ENCODE peak calls at places on chromosomes 5 and 9, in nine cellular contexts. I is neuronal stem cell; P is ascending aorta; O is CD4-positive, CD25-positive, alpha-beta regulatory T cell; Q is naive thymus-derived CD4-positive, alpha-beta T cell; U is right atrium auricular region; V is psoas muscle; R is Peyer's patch; K is adrenal gland. A is an unnamed sample. For H3K27me3, the result is how much of the 10 kb centered on the place peaks cover.

GRCh38 chr5:135955525-135955924 is 742 bp upstream of the LECT2 start:
- DNase-seq in K (no peak), V (no peak), I (no peak), U (no peak), Q (no peak), O (no peak), R (no peak), P (no peak), A (no peak)

GRCh38 chr5:123571927-123572326 is 60.0 kb downstream of the CSNK1G3 start:
- DNase-seq in R (no peak), V (no peak), Q (no peak), U (no peak), O (no peak), K (no peak), P (no peak), I (no peak), A (no peak)

GRCh38 chr5:177131711-177132503 is 1.7 kb upstream of the NSD1 start:
- DNase-seq in P (no peak), K (no peak), Q (no peak), V (peak), I (peak), U (no peak), R (peak), O (no peak), A (peak)

GRCh38 chr5:96629774-96630173 is 32.4 kb upstream of the CAST start:
- DNase-seq in R (no peak), P (no peak), V (no peak), K (no peak), O (no peak), Q (no peak), I (no peak), U (no peak), A (no peak)

GRCh38 chr5:112689510-112689909 is 48.2 kb upstream of the APC start:
- DNase-seq in I (no peak), K (no peak), O (no peak), U (no peak), R (no peak), P (no peak), Q (no peak), V (no peak), A (no peak)

GRCh38 chr5:119343766-119344165 is 12.1 kb upstream of the TNFAIP8 start:
- DNase-seq in P (no peak), V (no peak), K (no peak), R (no peak), O (no peak), I (no peak), Q (no peak), U (no peak), A (no peak)

GRCh38 chr5:150263801-150264621 is 25.6 kb downstream of the CAMK2A start:
- DNase-seq in R (no peak), I (no peak), O (no peak), V (peak), Q (no peak), U (no peak), P (no peak), K (peak), A (peak)

GRCh38 chr5:33662721-33663435 is 222.1 kb downstream of the TARS1 start:
- DNase-seq in U (no peak), V (no peak), Q (no peak), P (no peak), I (no peak), K (no peak), R (no peak), O (no peak), A (no peak)

GRCh38 chr5:162268694-162269481 is 201.3 kb downstream of the GABRG2 start:
- DNase-seq in Q (no peak), R (no peak), O (no peak), K (no peak), I (no peak), P (no peak), U (no peak), V (no peak), A (no peak)

GRCh38 chr9:2180704-2181103 is 165.6 kb downstream of the SMARCA2 start:
- DNase-seq in U (no peak), R (no peak), P (no peak), K (no peak), I (no peak), O (no peak), Q (no peak), V (no peak), A (no peak)

GRCh38 chr5:67677422-67677970 is 480.9 kb upstream of the CD180 start:
- DNase-seq in R (no peak), V (peak), U (no peak), I (no peak), O (no peak), P (no peak), Q (no peak), K (no peak), A (no peak)

GRCh38 chr5:116068028-116068632 is 16.7 kb upstream of the COMMD10 start:
- DNase-seq in P (no peak), V (no peak), I (peak), O (peak), U (no peak), R (no peak), K (no peak), Q (no peak), A (no peak)

GRCh38 chr9:136117291-136118060 is 1.2 kb downstream of the TMEM250 start:
- DNase-seq in R (peak), U (no peak), Q (no peak), P (no peak), O (no peak), V (no peak), K (no peak), I (no peak), A (peak)

GRCh38 chr5:128559300-128560297 is 21.6 kb upstream of the FBN2 start:
- DNase-seq in P (no peak), K (no peak), V (no peak), I (no peak), U (no peak), O (no peak), Q (no peak), R (no peak), A (no peak)

GRCh38 chr5:72656331-72656730 is 149.1 kb upstream of the ZNF366 start:
- DNase-seq in I (no peak), Q (no peak), R (no peak), O (no peak), V (no peak), K (no peak), P (no peak), U (no peak), A (no peak)

GRCh38 chr9:35940474-35941467 is 17.2 kb downstream of the OR2S2 start:
- DNase-seq in U (no peak), V (no peak), R (no peak), P (no peak), O (peak), K (no peak), Q (peak), I (no peak), A (no peak)

GRCh38 chr9:35944173-35944572 is 13.8 kb downstream of the OR2S2 start:
- DNase-seq in U (no peak), P (no peak), O (no peak), K (no peak), I (no peak), V (no peak), R (no peak), Q (no peak), A (no peak)

GRCh38 chr9:35939851-35940250 is 18.1 kb downstream of the OR2S2 start:
- DNase-seq in R (no peak), P (no peak), I (no peak), K (no peak), Q (no peak), V (no peak), U (no peak), O (no peak), A (no peak)

GRCh38 chr9:35945341-35946018 is 12.5 kb downstream of the OR2S2 start:
- DNase-seq in R (peak), P (peak), Q (peak), K (peak), V (peak), I (peak), O (peak), U (peak), A (peak)

DNA sequence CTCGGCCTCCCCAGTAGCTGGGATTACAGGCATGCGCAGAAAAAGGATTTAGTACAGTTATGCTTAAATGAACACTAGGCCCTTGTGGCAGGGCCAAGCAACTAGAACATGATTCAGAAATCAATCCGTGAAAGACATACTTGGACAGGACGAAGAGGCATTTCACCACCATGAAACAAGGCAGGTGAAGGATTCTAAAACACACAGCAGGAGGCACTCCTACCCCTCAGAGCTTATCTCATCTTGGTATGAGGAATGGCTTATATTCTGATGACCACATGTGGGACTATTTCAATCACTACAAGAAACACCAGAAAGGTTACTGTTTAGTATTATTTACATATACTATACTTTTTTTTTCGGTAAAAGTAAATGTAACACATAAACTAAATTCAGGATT is 15.7 kb downstream of the OR2S2 start:
- DNase-seq in P (no peak), I (no peak), K (no peak), O (no peak), R (no peak), Q (no peak), U (no peak), V (no peak), A (no peak)
- H3K27me3 ChIP-seq in P (under half), I (under half), K (under half), O (under half), R (under half), Q (under half), U (under half), V (under half), A (under half)

GRCh38 chr5:173140769-173141168 is 3.6 kb upstream of the BNIP1 start:
- DNase-seq in U (no peak), O (no peak), P (no peak), I (no peak), V (no peak), R (no peak), K (no peak), Q (no peak), A (no peak)

GRCh38 chr5:173143567-173143966 is 764 bp upstream of the BNIP1 start:
- DNase-seq in R (no peak), P (no peak), U (no peak), I (no peak), V (no peak), Q (no peak), K (peak), O (no peak), A (no peak)

GRCh38 chr5:173144200-173145176 is at the start of gene BNIP1:
- DNase-seq in R (peak), K (peak), O (peak), P (peak), Q (peak), U (peak), I (peak), V (peak), A (peak)

GRCh38 chr5:173139631-173140030 is 4.7 kb upstream of the BNIP1 start:
- DNase-seq in O (no peak), V (no peak), R (no peak), Q (no peak), U (no peak), P (no peak), I (no peak), K (no peak), A (no peak)

DNA sequence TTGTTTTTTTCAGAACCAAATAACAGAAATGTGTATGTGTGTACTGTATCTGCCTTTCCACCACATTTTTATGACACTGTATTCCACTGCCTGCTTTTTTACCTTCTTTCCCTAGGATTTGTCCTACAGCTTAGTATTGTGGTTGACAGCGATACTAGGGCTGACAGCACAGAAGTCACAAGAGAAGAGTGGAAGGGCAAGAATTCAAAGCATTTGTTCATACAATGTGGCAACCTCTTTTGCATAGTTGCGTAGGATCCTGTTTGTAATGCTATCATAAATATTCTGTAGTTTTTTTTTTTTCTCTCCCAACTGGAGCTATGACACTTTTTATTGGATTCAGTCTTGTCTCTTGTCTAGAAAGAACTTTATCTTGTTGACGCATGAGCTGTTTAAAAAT is 5.6 kb upstream of the BNIP1 start:
- DNase-seq in I (no peak), V (no peak), K (no peak), P (no peak), R (no peak), Q (no peak), U (no peak), O (no peak), A (no peak)
- H3K4me3 ChIP-seq in I (no peak), V (no peak), K (no peak), P (no peak), R (no peak), Q (no peak), U (no peak), O (no peak), A (no peak)

GRCh38 chr9:19473605-19474004 is 64.8 kb downstream of the ACER2 start:
- DNase-seq in U (no peak), R (no peak), O (no peak), Q (no peak), K (no peak), V (no peak), P (no peak), I (no peak), A (no peak)
- H3K27ac ChIP-seq in U (no peak), R (no peak), O (no peak), Q (no peak), K (no peak), V (no peak), P (no peak), I (no peak), A (no peak)

GRCh38 chr9:36936498-36936831 is 97.6 kb downstream of the PAX5 start:
- DNase-seq in V (no peak), K (no peak), I (no peak), O (no peak), U (no peak), P (no peak), R (no peak), Q (no peak), A (no peak)

GRCh38 chr9:36937346-36937745 is 96.7 kb downstream of the PAX5 start:
- DNase-seq in P (no peak), I (no peak), Q (no peak), K (peak), R (no peak), U (no peak), V (no peak), O (no peak), A (no peak)

GRCh38 chr9:36934478-36935065 is 99.5 kb downstream of the PAX5 start:
- DNase-seq in I (no peak), Q (no peak), P (no peak), U (no peak), R (no peak), V (no peak), O (no peak), K (peak), A (no peak)

GRCh38 chr9:36935332-36935731 is 98.7 kb downstream of the PAX5 start:
- DNase-seq in K (peak), I (no peak), R (no peak), Q (no peak), V (no peak), O (no peak), P (no peak), U (no peak), A (no peak)

DNA sequence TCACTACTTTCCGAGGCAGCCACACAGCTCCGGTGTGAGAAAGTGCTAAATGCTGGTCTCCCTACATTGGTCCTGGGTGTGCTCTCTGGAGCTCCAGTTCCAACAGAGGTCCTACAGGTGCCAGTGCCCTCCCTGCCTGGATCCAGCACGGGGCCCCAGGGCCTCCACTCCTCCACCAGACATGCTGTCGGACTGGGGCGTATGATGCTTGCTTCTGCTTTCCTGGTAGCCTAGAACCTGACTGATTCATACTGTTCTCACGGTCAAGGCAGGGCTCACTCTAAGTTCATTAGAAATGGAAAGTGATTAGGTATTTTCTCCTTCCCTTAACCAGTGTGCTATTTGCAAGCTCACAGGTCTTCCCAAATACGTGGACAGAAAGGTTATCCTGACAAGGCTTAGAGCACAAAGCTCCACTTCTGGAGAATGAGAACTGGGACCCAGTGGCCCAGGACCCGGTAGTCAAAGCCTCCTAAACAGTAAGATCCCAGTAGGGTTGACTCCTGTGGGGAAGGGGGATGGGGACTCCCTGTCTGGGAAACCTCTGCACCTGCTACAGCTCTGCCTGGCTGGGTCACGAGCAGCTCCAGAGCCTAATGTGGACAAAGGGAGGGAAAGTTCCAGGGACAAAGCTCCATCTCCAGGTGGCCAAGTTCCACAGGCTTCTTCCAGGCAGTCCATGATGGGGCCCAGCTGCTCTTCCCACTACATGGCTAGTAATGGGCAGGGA is 98.1 kb downstream of the PAX5 start:
- DNase-seq in U (no peak), P (no peak), V (no peak), I (no peak), R (no peak), O (no peak), K (peak), Q (no peak), A (no peak)
- H3K27me3 ChIP-seq in U (under half), P (under half), V (under half), I (under half), R (under half), O (under half), K (under half), Q (under half), A (under half)

DNA sequence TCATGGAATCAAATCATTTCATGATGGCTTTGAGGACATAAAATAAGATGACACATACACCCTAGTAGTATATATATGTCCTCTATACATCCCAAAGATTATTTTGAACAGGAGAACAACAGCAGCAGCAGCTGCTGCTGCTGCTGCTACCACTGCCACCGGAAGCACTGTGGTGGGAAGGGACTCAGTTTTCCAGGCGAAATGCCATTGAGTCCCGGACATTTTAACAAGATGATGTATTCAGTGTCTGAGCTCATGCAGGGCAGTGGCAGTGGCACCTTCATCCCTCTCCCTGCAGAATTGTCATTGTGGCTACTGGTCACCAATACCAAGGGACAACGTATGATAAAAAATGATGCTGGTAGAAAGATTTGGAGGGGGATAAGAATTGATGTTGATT is 151.3 kb downstream of the CHSY3 start:
- DNase-seq in I (no peak), R (no peak), O (no peak), K (no peak), V (no peak), U (no peak), P (peak), Q (no peak), A (no peak)
- H3K4me3 ChIP-seq in I (no peak), R (no peak), O (no peak), K (no peak), V (no peak), U (no peak), P (no peak), Q (no peak), A (no peak)